ENCODE peak calls at places on chromosomes 7 and 10, in nine cellular contexts. Z is kidney; S is epithelial cell of esophagus; R is mammary epithelial cell; O is CD8-positive, alpha-beta T cell; A is aorta; L is lower leg skin; E is ovary; J is GM23248. M is an unnamed sample.
A peak's percentile ranks its signal among the peaks of the same experiment; 100 is the strongest.

GRCh38 chr10:31557854-31558253 is 238.8 kb downstream of the ZEB1 start:
- DNase-seq in Z (no peak), S (no peak), R (no peak), O (no peak), A (no peak), L (no peak), E (no peak), J (no peak), M (no peak)

GRCh38 chr7:101608772-101609713 is 20.1 kb downstream of the MYL10 start:
- DNase-seq in Z (no peak), S (peak; percentile 91), R (peak; percentile 80), O (no peak), A (no peak), L (no peak), E (no peak), J (no peak), M (no peak)

GRCh38 chr10:44033008-44033407 is 351.9 kb downstream of the CXCL12 start:
- DNase-seq in Z (no peak), S (no peak), R (no peak), O (no peak), A (no peak), L (no peak), E (no peak), J (peak; percentile 51), M (no peak)

GRCh38 chr7:119596651-119597050 is 676.3 kb upstream of the KCND2 start:
- DNase-seq in Z (no peak), S (no peak), R (no peak), O (no peak), A (no peak), L (no peak), E (no peak), J (no peak), M (no peak)

GRCh38 chr7:134873253-134873652 is 93.8 kb downstream of the CALD1 start:
- DNase-seq in Z (no peak), S (peak; percentile 48), R (no peak), O (no peak), A (no peak), L (no peak), E (no peak), J (peak; percentile 67), M (no peak)

GRCh38 chr7:75699993-75700392 is 38.7 kb downstream of the HIP1 start:
- DNase-seq in Z (no peak), S (no peak), R (no peak), O (no peak), A (no peak), L (no peak), E (no peak), J (no peak), M (no peak)

GRCh38 chr10:132282667-132283603 is 24.8 kb downstream of the STK32C start:
- DNase-seq in Z (peak; percentile 49), S (no peak), R (no peak), O (no peak), A (peak; percentile 36), L (no peak), E (no peak), J (peak; percentile 67), M (no peak)

GRCh38 chr7:30893357-30893756 is 18.3 kb upstream of the AQP1 start:
- DNase-seq in Z (no peak), S (no peak), R (no peak), O (no peak), A (no peak), L (no peak), E (no peak), J (no peak), M (no peak)

GRCh38 chr7:87220734-87221215 is 1.2 kb upstream of the TMEM243 start:
- DNase-seq in Z (no peak), S (peak; percentile 43), R (no peak), O (no peak), A (no peak), L (no peak), E (peak; percentile 18), J (peak; percentile 72), M (no peak)

GRCh38 chr10:117374506-117375359 is 507 bp downstream of the PDZD8 start:
- DNase-seq in Z (peak; percentile 85), S (peak; percentile 58), R (no peak), O (peak; percentile 31), A (peak; percentile 66), L (peak; percentile 88), E (peak; percentile 48), J (peak; percentile 80), M (no peak)

GRCh38 chr7:88344956-88345832 is 38.5 kb upstream of the STEAP4 start:
- DNase-seq in Z (no peak), S (peak; percentile 51), R (no peak), O (no peak), A (peak; percentile 47), L (no peak), E (peak; percentile 9), J (peak; percentile 46), M (peak; percentile 3)

DNA sequence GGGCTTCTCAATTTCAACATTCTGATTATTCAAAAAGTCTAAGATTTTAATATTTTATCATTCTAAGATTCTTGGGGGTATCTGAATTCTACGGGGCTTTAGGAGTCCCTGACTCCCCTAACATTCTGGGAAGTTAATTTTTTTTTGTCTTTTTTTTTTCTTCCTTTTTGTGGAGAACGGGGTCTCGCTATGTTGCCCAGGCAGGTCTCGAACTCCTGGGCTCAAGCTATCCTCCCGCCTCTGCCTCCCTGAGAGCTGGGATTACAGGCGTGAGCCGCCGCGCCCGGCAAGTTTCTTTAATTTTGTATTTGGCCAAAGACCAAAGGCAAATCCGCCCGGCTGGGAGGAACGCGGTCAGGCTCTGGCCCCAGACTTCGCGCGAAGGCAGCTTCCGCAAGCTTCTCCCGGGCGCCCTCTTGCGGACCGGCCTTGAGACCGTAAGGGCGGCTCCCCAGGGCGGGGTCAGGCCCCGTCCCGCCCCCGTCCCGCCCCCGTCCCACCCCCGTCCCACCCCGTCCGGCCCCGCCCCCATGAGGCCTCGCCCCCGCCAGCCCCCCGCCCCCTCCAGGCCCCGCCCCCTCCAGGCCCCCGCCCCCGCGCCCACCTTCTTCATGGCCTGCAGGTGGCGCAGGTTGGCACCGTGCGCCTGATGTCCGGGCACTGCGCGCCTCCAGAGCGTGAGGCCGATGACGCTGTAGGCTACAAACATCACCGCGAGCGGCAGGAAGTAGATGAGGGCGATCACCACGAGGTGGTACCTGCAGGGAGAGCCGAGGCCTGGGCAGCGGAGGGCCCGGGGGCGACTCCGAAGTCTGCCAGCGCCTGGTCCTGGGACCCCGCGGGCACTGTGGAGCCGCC is 8.2 kb downstream of the TACR2 start:
- DNase-seq in Z (peak; percentile 98), S (peak; percentile 93), R (peak; percentile 89), O (peak; percentile 92), A (peak; percentile 97), L (peak; percentile 99), E (peak; percentile 97), J (peak; percentile 98), M (peak; percentile 92)
- H3K4me3 ChIP-seq in Z (no peak overlapping the region), S (peak overlapping the region; percentile 28), R (no peak overlapping the region), O (peak overlapping the region; percentile 49), A (peak overlapping the region; percentile 2), L (no peak overlapping the region), E (peak overlapping the region; percentile 47), J (peak overlapping the region; percentile 67), M (peak overlapping the region; percentile 15)

DNA sequence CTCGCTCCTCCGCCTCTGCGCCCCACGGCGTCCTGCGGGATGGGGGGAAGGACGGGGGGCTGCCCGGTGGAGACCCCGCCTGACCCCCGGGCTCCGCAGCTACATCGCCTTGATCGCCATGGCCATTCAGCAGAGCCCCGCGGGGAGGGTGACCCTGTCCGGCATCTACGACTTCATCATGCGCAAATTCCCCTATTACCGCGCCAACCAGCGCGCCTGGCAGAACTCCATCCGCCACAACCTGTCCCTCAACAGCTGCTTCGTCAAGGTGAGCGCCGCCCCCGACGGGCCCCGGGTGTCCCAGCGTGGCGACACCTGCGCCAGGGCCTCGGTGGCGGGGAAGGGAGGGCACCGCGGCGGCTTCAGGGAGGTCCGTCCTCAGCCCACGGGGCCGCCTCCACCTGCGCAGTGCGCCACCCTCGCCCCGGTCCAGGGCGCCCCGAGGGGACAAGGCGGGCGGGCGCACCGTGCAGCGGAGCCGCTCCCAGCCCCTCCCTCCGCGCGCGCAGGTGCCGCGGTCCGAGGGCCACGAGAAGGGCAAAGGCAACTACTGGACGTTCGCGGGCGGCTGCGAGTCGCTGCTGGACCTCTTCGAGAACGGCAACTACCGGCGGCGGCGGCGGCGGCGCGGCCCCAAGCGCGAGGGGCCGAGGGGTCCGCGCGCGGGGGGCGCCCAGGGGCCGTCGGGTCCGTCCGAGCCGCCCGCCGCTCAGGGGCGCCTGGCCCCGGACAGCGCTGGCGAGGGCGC is 758 bp downstream of the FOXL3 start:
- DNase-seq in Z (no peak), S (no peak), R (no peak), O (no peak), A (no peak), L (peak; percentile 56), E (no peak), J (no peak), M (no peak)
- H3K4me3 ChIP-seq in Z (no peak overlapping the region), S (no peak overlapping the region), R (no peak overlapping the region), O (no peak overlapping the region), A (no peak overlapping the region), L (no peak overlapping the region), E (no peak overlapping the region), J (no peak overlapping the region), M (no peak overlapping the region)

GRCh38 chr10:91799580-91799975 is 1.4 kb downstream of the TNKS2 start:
- DNase-seq in Z (no peak), S (peak; percentile 77), R (peak; percentile 66), O (no peak), A (no peak), L (no peak), E (no peak), J (peak; percentile 80), M (no peak)

GRCh38 chr10:91800756-91801155 is 2.5 kb downstream of the TNKS2 start:
- DNase-seq in Z (no peak), S (peak; percentile 30), R (no peak), O (no peak), A (no peak), L (no peak), E (no peak), J (no peak), M (no peak)

GRCh38 chr10:91798736-91799579 is 732 bp downstream of the TNKS2 start:
- DNase-seq in Z (peak; percentile 83), S (peak; percentile 69), R (peak; percentile 64), O (peak; percentile 75), A (no peak), L (no peak), E (no peak), J (peak; percentile 70), M (no peak)

GRCh38 chr10:91797874-91798735 is at the start of gene TNKS2:
- DNase-seq in Z (peak; percentile 97), S (peak; percentile 93), R (peak; percentile 94), O (peak; percentile 89), A (peak; percentile 96), L (peak; percentile 98), E (peak; percentile 95), J (peak; percentile 97), M (peak; percentile 93)

DNA sequence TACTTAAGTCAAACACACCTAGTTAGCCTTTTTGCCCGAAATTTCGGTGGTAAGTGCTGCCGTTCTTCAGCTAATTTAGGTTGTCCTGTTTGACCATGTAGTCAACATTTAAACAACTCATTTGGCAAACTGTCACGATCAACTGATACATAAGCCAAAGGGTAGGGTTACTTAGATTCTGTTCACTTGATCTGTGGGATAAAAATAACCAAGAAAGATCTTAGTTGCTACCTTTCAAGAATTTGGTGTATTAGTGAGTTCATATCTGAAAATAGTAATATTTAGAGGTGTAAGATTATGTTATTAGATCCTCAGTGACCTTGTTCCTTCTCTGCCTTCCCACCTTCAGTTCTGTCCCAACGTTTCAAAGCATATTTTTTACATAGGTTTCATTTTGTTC is 2.0 kb downstream of the TNKS2 start:
- DNase-seq in Z (no peak), S (peak; percentile 1), R (no peak), O (no peak), A (no peak), L (no peak), E (no peak), J (peak; percentile 23), M (no peak)
- H3K4me3 ChIP-seq in Z (peak overlapping the region; percentile 89), S (peak overlapping the region; percentile 90), R (peak overlapping the region; percentile 77), O (peak overlapping the region; percentile 85), A (no peak overlapping the region), L (no peak overlapping the region), E (peak overlapping the region; percentile 81), J (peak overlapping the region; percentile 87), M (peak overlapping the region; percentile 98)

GRCh38 chr10:69361303-69361614 is 55.5 kb downstream of the TACR2 start:
- DNase-seq in Z (no peak), S (no peak), R (no peak), O (no peak), A (no peak), L (no peak), E (no peak), J (no peak), M (no peak)
- H3K4me3 ChIP-seq in Z (no peak overlapping the region), S (no peak overlapping the region), R (no peak overlapping the region), O (no peak overlapping the region), A (no peak overlapping the region), L (no peak overlapping the region), E (no peak overlapping the region), J (no peak overlapping the region), M (no peak overlapping the region)